ENCODE peak calls at places on chromosomes 1 and 21, in six cellular contexts. S, F, Y, L, I and X are unnamed samples.

GRCh38 chr1:42453386-42453785 is 2.4 kb downstream of the ZMYND12 start:
- DNase-seq in S (no peak), F (no peak), Y (no peak), L (no peak), I (no peak), X (no peak)

GRCh38 chr1:228941673-228942072 is 206.4 kb downstream of the RHOU start:
- DNase-seq in S (no peak), F (no peak), Y (no peak), L (no peak), I (no peak), X (no peak)

GRCh38 chr1:215555531-215555930 is 11.6 kb upstream of the KCTD3 start:
- DNase-seq in S (no peak), F (no peak), Y (no peak), L (no peak), I (no peak), X (no peak)

GRCh38 chr1:91622586-91622985 is 121.9 kb downstream of the CDC7 start:
- DNase-seq in S (no peak), F (no peak), Y (no peak), L (no peak), I (no peak), X (no peak)

GRCh38 chr21:42258150-42258884 is 39.4 kb downstream of the ABCG1 start:
- DNase-seq in S (peak), F (peak), Y (peak), L (peak), I (peak), X (peak)

GRCh38 chr1:48697066-48697707 is 79.5 kb downstream of the BEND5 start:
- DNase-seq in S (peak), F (peak), Y (peak), L (peak), I (peak), X (peak)

GRCh38 chr21:44380876-44381275 is 27.5 kb downstream of the TRPM2 start:
- DNase-seq in S (no peak), F (no peak), Y (no peak), L (no peak), I (no peak), X (no peak)

GRCh38 chr1:37999434-38000232 is 5.7 kb downstream of the FHL3 start:
- DNase-seq in S (peak), F (peak), Y (peak), L (peak), I (no peak), X (peak)

GRCh38 chr1:212514056-212514614 is 81.4 kb downstream of the NENF start:
- DNase-seq in S (peak), F (peak), Y (peak), L (peak), I (peak), X (peak)

GRCh38 chr1:212678456-212679410 is 20.9 kb downstream of the BATF3 start:
- DNase-seq in S (no peak), F (no peak), Y (no peak), L (no peak), I (no peak), X (no peak)

GRCh38 chr1:27603320-27603961 is 503 bp downstream of the AHDC1 start:
- DNase-seq in S (no peak), F (peak), Y (no peak), L (peak), I (no peak), X (no peak)

GRCh38 chr1:4603317-4604110 is 50.9 kb upstream of the AJAP1 start:
- DNase-seq in S (no peak), F (no peak), Y (no peak), L (no peak), I (no peak), X (no peak)

GRCh38 chr1:26574690-26575349 is 45.3 kb downstream of the RPS6KA1 start:
- DNase-seq in S (peak), F (peak), Y (no peak), L (no peak), I (no peak), X (peak)

GRCh38 chr1:19273106-19273843 is 15.3 kb downstream of the AKR7A3 start:
- DNase-seq in S (no peak), F (no peak), Y (no peak), L (no peak), I (no peak), X (no peak)

GRCh38 chr1:213761845-213762407 is 225.8 kb upstream of the PROX1 start:
- DNase-seq in S (no peak), F (peak), Y (no peak), L (peak), I (no peak), X (no peak)

GRCh38 chr1:50047916-50048694 is 24.4 kb upstream of the AGBL4 start:
- DNase-seq in S (no peak), F (no peak), Y (no peak), L (peak), I (no peak), X (no peak)

GRCh38 chr21:33152228-33153130 is 77.3 kb upstream of the IFNAR2 start:
- DNase-seq in S (no peak), F (no peak), Y (no peak), L (no peak), I (no peak), X (no peak)

GRCh38 chr1:111205724-111206070 is 5.3 kb upstream of the DENND2D start:
- DNase-seq in S (peak), F (peak), Y (peak), L (no peak), I (no peak), X (no peak)

GRCh38 chr1:246679211-246680177 is 44.7 kb upstream of the SCCPDH start:
- DNase-seq in S (no peak), F (peak), Y (peak), L (no peak), I (no peak), X (no peak)

GRCh38 chr1:145916745-145917144 is 1.8 kb downstream of the PEX11B start:
- DNase-seq in S (peak), F (peak), Y (no peak), L (no peak), I (no peak), X (peak)

GRCh38 chr1:209395169-209395568 is 188.3 kb upstream of the CAMK1G start:
- DNase-seq in S (no peak), F (no peak), Y (no peak), L (no peak), I (no peak), X (no peak)
- H2AFZ ChIP-seq in S (peak), F (no peak), Y (no peak), L (no peak), I (peak), X (peak)

GRCh38 chr1:199116488-199116887 is 477.6 kb downstream of the PTPRC start:
- DNase-seq in S (no peak), F (no peak), Y (no peak), L (peak), I (no peak), X (no peak)

GRCh38 chr1:199112365-199112764 is 473.5 kb downstream of the PTPRC start:
- DNase-seq in S (no peak), F (no peak), Y (no peak), L (no peak), I (no peak), X (no peak)

DNA sequence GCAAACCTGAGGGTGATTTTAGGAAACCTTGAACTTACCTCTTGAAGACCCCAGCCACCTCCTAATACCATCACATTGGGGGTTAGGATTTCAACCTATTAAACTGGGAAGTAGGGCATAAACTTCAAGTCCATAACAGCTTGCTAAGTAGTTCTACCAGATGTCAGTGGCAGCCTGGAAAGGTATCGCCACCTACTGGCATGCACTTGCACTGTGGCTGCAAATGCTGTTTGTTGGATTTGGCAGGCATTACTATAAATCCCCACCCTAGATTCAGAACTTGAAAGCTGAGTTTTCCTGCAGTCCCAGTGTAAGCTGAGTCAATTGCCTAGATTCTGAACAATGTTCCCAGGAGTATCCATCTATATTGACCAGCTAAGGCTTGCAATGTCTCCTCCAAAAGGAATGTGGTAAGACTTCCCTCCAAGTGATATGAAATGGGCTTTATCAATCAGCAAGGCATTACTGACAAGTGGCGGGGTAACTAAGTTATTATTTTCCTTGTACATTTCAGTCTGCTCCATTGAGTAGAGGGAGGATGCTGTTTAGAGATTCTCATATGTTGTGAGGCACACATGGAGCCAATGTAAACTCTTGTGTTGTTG is 474.5 kb downstream of the PTPRC start:
- DNase-seq in S (peak), F (peak), Y (peak), L (peak), I (peak), X (peak)
- H2AFZ ChIP-seq in S (no peak), F (no peak), Y (no peak), L (no peak), I (peak), X (no peak)

GRCh38 chr1:31788138-31788824 is 24.1 kb upstream of the ADGRB2 start:
- DNase-seq in S (peak), F (peak), Y (peak), L (peak), I (peak), X (peak)

GRCh38 chr1:31787261-31787660 is 23.1 kb upstream of the ADGRB2 start:
- DNase-seq in S (no peak), F (no peak), Y (no peak), L (no peak), I (no peak), X (no peak)

GRCh38 chr1:31788825-31789256 is 24.7 kb upstream of the ADGRB2 start:
- DNase-seq in S (peak), F (peak), Y (peak), L (no peak), I (no peak), X (peak)

GRCh38 chr1:31786366-31787060 is 22.4 kb upstream of the ADGRB2 start:
- DNase-seq in S (no peak), F (no peak), Y (no peak), L (no peak), I (no peak), X (no peak)

DNA sequence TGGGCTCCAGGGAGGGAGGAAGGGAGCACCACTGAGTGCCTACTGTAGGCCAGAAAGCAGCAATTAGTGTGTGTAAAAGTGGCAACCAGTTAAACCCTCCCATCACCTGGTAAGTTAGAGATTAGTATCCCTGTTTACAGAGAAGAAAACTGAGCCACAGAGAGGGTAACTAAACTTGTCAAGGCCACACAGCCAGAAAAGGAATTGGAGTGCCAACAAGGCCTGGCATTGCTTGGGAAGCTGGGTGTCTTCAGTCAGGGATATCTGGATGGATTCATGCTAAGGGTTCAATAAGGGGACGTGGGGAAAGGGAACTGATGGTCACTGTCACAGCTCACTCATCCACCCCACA is 23.6 kb upstream of the ADGRB2 start:
- DNase-seq in S (no peak), F (no peak), Y (no peak), L (no peak), I (no peak), X (no peak)
- H2AFZ ChIP-seq in S (peak), F (peak), Y (peak), L (peak), I (no peak), X (peak)

GRCh38 chr1:52111492-52111891 is 30.4 kb upstream of the ZFYVE9 start:
- DNase-seq in S (no peak), F (no peak), Y (no peak), L (no peak), I (no peak), X (no peak)
- H2AFZ ChIP-seq in S (no peak), F (no peak), Y (no peak), L (no peak), I (no peak), X (no peak)

DNA sequence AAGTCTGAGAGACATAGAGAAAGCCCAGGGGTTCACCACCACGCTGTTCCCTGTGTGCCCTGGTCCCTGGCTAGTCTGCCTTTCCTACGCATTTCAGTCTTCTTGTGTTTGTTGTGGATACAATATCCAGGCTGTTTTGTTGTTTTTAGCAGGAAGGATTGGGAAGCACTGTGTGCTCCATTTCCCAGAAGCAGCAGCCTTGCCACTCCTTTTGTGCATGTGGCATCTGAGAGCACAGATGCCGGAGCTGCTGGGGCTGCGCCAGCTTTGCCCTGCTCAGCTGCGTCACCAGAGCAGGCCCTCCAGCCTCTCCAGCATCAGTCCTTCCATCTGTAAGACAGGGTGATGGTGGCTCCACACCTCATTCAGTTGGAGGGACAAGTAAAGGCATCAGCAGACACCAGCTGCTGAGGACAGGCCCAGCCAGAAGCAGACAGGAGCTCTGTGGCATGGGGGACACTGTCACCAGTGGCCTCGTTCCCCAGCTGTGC is 94.4 kb upstream of the COL6A1 start:
- DNase-seq in S (no peak), F (peak), Y (peak), L (no peak), I (no peak), X (peak)
- H2AFZ ChIP-seq in S (peak), F (peak), Y (no peak), L (no peak), I (no peak), X (no peak)

GRCh38 chr1:219900201-219900600 is 28.2 kb downstream of the SLC30A10 start:
- DNase-seq in S (no peak), F (no peak), Y (no peak), L (no peak), I (no peak), X (peak)
- H2AFZ ChIP-seq in S (no peak), F (no peak), Y (no peak), L (no peak), I (no peak), X (no peak)

GRCh38 chr1:30777060-30777905 is 19.7 kb upstream of the LAPTM5 start:
- DNase-seq in S (no peak), F (no peak), Y (no peak), L (no peak), I (no peak), X (no peak)

GRCh38 chr1:30776097-30777059 is 18.8 kb upstream of the LAPTM5 start:
- DNase-seq in S (no peak), F (no peak), Y (no peak), L (no peak), I (no peak), X (no peak)

GRCh38 chr1:30773722-30774121 is 16.1 kb upstream of the LAPTM5 start:
- DNase-seq in S (no peak), F (no peak), Y (no peak), L (no peak), I (no peak), X (no peak)

GRCh38 chr1:30775433-30775975 is 17.9 kb upstream of the LAPTM5 start:
- DNase-seq in S (no peak), F (no peak), Y (no peak), L (no peak), I (no peak), X (no peak)

DNA sequence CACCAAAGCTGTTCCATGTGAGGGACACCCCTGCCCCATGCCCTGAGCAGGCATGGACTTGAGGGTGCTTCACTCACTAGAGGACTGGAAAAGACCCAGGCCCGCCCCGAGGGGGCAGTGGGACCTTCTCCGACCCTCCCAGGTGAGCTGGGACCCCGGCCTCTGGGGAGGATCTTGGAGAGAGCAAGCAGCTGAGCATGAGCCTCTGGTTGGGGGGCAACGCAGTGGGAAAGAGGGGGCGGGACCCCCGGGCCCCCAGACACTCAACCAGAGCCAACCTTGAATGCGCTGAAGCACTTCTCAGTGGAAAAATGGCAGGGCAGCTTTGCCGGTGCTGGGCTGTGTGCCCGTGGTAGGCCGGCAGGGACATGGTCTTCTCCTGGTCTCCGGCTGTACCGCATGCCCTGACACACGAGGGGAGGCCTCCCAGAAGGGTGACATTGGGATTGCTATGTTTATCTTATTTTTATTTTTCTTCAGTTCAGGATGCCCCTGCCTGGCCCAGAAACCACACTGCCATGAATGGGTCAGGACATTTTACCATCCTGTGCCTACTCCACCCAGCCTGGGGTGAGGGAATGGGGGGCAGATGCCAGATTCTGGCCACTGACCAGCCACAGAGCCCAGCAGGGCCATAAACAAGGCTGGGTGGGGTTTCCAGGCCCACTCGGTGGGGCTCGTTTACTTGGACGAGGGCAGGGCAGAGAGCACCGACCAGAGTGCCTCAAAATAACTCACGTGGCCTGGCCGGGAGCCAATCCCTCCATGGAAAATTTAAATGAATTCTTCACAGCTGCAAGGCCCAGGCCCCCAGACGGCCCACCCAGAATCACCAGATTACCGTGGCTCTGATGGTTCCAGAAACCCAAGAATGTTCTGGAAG is 17.2 kb upstream of the LAPTM5 start:
- DNase-seq in S (no peak), F (no peak), Y (no peak), L (no peak), I (no peak), X (no peak)
- H2AFZ ChIP-seq in S (no peak), F (no peak), Y (no peak), L (no peak), I (no peak), X (no peak)

GRCh38 chr1:169089776-169090175 is 16.7 kb upstream of the ATP1B1 start:
- DNase-seq in S (no peak), F (no peak), Y (no peak), L (no peak), I (no peak), X (no peak)
- H2AFZ ChIP-seq in S (no peak), F (no peak), Y (no peak), L (peak), I (no peak), X (no peak)